ENCODE peak calls at places on chromosomes 13 and 19, in five cellular contexts. O, Q, X, T and I are unnamed samples.

GRCh38 chr19:8238251-8238650 is 29.1 kb downstream of the CERS4 start:
- DNase-seq in X (no peak), T (no peak), Q (no peak), O (no peak), I (no peak)

GRCh38 chr13:26599403-26599802 is 41.9 kb downstream of the WASF3 start:
- DNase-seq in Q (no peak), O (no peak), X (no peak), T (no peak), I (no peak)

GRCh38 chr13:75704942-75705320 is 68.8 kb downstream of the LMO7 start:
- DNase-seq in Q (no peak), X (peak; percentile 80), T (no peak), O (no peak), I (no peak)

GRCh38 chr19:410243-410781 is 1.4 kb upstream of the C2CD4C start:
- DNase-seq in O (no peak), X (no peak), Q (no peak), T (no peak), I (peak; percentile 7)

GRCh38 chr19:57803594-57804325 is 11.0 kb downstream of the ZNF552 start:
- DNase-seq in Q (peak; percentile 69), T (peak; percentile 77), X (peak; percentile 34), O (no peak), I (no peak)

GRCh38 chr13:32142956-32143375 is 111.4 kb downstream of the FRY start:
- DNase-seq in X (no peak), Q (no peak), O (no peak), T (no peak), I (peak; percentile 15)

GRCh38 chr19:48752511-48753365 is at the start of gene FUT1:
- DNase-seq in X (peak; percentile 71), O (no peak), Q (no peak), T (no peak), I (peak; percentile 82)

GRCh38 chr13:114166381-114167131 is 12.5 kb upstream of the CFAP97D2 start:
- DNase-seq in Q (no peak), X (no peak), T (no peak), O (no peak), I (no peak)